ENCODE peak calls at places on chromosomes 5 and 9, in four cellular contexts. One of them, this sample, is unnamed. For H3K4me1, the result is how much of the 10 kb centered on the place peaks cover.

GRCh38 chr5:149423287-149424268 is 44.5 kb upstream of the IL17B start:
- DNase-seq in body of pancreas: no peak
- DNase-seq in upper lobe of left lung: no peak
- DNase-seq in testis: peak
- DNase-seq in this sample: no peak

GRCh38 chr9:104911029-104911607 is 16.8 kb downstream of the ABCA1 start:
- DNase-seq in body of pancreas: no peak
- DNase-seq in upper lobe of left lung: no peak
- DNase-seq in testis: no peak
- DNase-seq in this sample: no peak

GRCh38 chr5:154916874-154917273 is 21.1 kb downstream of the GEMIN5 start:
- DNase-seq in body of pancreas: no peak
- DNase-seq in upper lobe of left lung: no peak
- DNase-seq in testis: no peak
- DNase-seq in this sample: no peak

GRCh38 chr5:8685704-8686103 is 816.8 kb downstream of the MTRR start:
- DNase-seq in body of pancreas: no peak
- DNase-seq in upper lobe of left lung: no peak
- DNase-seq in testis: no peak
- DNase-seq in this sample: no peak

GRCh38 chr5:5335115-5335514 is 87.4 kb upstream of the ICE1 start:
- DNase-seq in body of pancreas: no peak
- DNase-seq in upper lobe of left lung: no peak
- DNase-seq in testis: no peak
- DNase-seq in this sample: no peak

GRCh38 chr5:159161361-159162214 is 47.8 kb downstream of the RNF145 start:
- DNase-seq in body of pancreas: no peak
- DNase-seq in upper lobe of left lung: no peak
- DNase-seq in testis: no peak
- DNase-seq in this sample: no peak

GRCh38 chr9:70607926-70608325 is 193.5 kb upstream of the KLF9 start:
- DNase-seq in body of pancreas: peak
- DNase-seq in upper lobe of left lung: no peak
- DNase-seq in testis: no peak
- DNase-seq in this sample: no peak

GRCh38 chr5:154159343-154159742 is 31.2 kb upstream of the GALNT10 start:
- DNase-seq in body of pancreas: no peak
- DNase-seq in upper lobe of left lung: no peak
- DNase-seq in testis: no peak
- DNase-seq in this sample: no peak

GRCh38 chr9:113957778-113958430 is 81.8 kb downstream of the ZNF618 start:
- DNase-seq in body of pancreas: peak
- DNase-seq in upper lobe of left lung: no peak
- DNase-seq in testis: no peak
- DNase-seq in this sample: no peak

GRCh38 chr5:5340206-5340729 is 82.2 kb upstream of the ICE1 start:
- DNase-seq in body of pancreas: peak
- DNase-seq in upper lobe of left lung: no peak
- DNase-seq in testis: peak
- DNase-seq in this sample: no peak

GRCh38 chr5:14153932-14154646 is 10.9 kb downstream of the TRIO start:
- DNase-seq in body of pancreas: peak
- DNase-seq in upper lobe of left lung: no peak
- DNase-seq in testis: peak
- DNase-seq in this sample: no peak

GRCh38 chr5:141771031-141771430 is 89.0 kb upstream of the ARAP3 start:
- DNase-seq in body of pancreas: no peak
- DNase-seq in upper lobe of left lung: no peak
- DNase-seq in testis: no peak
- DNase-seq in this sample: no peak

GRCh38 chr5:68423154-68423811 is 207.7 kb downstream of the PIK3R1 start:
- DNase-seq in body of pancreas: no peak
- DNase-seq in upper lobe of left lung: no peak
- DNase-seq in testis: no peak
- DNase-seq in this sample: no peak
- TF ChIP-seq POLR2A in body of pancreas: no peak
- TF ChIP-seq POLR2A in upper lobe of left lung: no peak
- TF ChIP-seq POLR2A in testis: no peak
- TF ChIP-seq POLR2A in this sample: no peak

GRCh38 chr9:89527084-89527483 is 29.2 kb upstream of the SEMA4D start:
- DNase-seq in body of pancreas: peak
- DNase-seq in upper lobe of left lung: no peak
- DNase-seq in testis: no peak
- DNase-seq in this sample: peak
- H3K4me1 ChIP-seq in body of pancreas: under half
- H3K4me1 ChIP-seq in upper lobe of left lung: under half
- H3K4me1 ChIP-seq in testis: under half
- H3K4me1 ChIP-seq in this sample: half or more

GRCh38 chr5:122844916-122845252 is 529 bp upstream of the SNX24 start:
- DNase-seq in body of pancreas: no peak
- DNase-seq in upper lobe of left lung: no peak
- DNase-seq in testis: peak
- DNase-seq in this sample: no peak

GRCh38 chr5:122845253-122846050 is at the start of gene SNX24:
- DNase-seq in body of pancreas: peak
- DNase-seq in upper lobe of left lung: peak
- DNase-seq in testis: peak
- DNase-seq in this sample: peak

GRCh38 chr5:122846051-122846567 is 696 bp downstream of the SNX24 start:
- DNase-seq in body of pancreas: peak
- DNase-seq in upper lobe of left lung: no peak
- DNase-seq in testis: no peak
- DNase-seq in this sample: no peak

GRCh38 chr5:122842016-122842580 is 3.3 kb upstream of the SNX24 start:
- DNase-seq in body of pancreas: no peak
- DNase-seq in upper lobe of left lung: no peak
- DNase-seq in testis: no peak
- DNase-seq in this sample: no peak

GRCh38 chr5:122844136-122844915 is 1.1 kb upstream of the SNX24 start:
- DNase-seq in body of pancreas: peak
- DNase-seq in upper lobe of left lung: no peak
- DNase-seq in testis: peak
- DNase-seq in this sample: no peak
- TF ChIP-seq POLR2A in body of pancreas: no peak
- TF ChIP-seq POLR2A in upper lobe of left lung: no peak
- TF ChIP-seq POLR2A in testis: no peak
- TF ChIP-seq POLR2A in this sample: no peak

DNA sequence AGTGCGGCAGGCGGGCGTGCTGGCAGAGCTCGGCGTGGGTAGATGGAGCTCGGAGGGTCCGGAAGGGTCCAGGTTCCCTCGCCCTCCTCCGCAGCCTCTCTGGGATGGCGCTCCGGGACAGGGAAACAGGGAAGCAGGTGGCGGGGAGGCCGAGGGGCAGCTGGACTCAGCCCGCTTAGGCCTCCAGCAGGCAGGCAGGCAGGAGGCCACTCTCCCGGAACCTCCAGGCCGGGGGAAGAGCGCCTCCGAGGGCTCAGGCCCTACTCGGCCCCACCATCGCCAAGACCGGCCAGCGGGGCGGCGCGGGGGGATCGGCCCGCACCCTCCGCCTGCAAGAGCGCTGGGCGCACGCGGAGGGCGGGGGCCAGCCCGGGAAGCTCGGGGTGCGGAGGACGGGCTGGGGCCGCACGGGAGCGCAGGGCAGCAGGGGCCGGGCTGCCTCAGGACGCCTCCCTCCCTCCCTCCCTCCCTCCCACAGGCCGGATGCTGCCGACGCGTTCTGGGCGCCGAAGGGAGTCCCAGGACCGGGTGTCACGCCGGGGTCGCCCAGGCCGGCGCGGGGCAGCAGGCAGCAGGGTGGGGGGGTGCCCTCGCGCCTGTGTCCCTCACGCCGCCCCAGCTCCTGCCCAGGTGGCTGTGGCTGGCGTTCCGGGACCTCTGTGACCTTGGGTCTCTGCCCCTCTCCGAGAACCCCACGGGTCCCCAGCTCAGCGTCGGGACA is 977 bp downstream of the MGAT4B start:
- DNase-seq in body of pancreas: no peak
- DNase-seq in upper lobe of left lung: peak
- DNase-seq in testis: peak
- DNase-seq in this sample: peak
- H3K4me1 ChIP-seq in body of pancreas: half or more
- H3K4me1 ChIP-seq in upper lobe of left lung: under half
- H3K4me1 ChIP-seq in testis: under half
- H3K4me1 ChIP-seq in this sample: half or more

GRCh38 chr9:107282759-107283620 is at the start of gene RAD23B:
- DNase-seq in body of pancreas: peak
- DNase-seq in upper lobe of left lung: peak
- DNase-seq in testis: peak
- DNase-seq in this sample: peak
- TF ChIP-seq POLR2A in body of pancreas: peak
- TF ChIP-seq POLR2A in upper lobe of left lung: peak
- TF ChIP-seq POLR2A in testis: peak
- TF ChIP-seq POLR2A in this sample: no peak

GRCh38 chr9:33840381-33840780 is 23.4 kb downstream of the UBE2R2 start:
- DNase-seq in body of pancreas: no peak
- DNase-seq in upper lobe of left lung: no peak
- DNase-seq in testis: no peak
- DNase-seq in this sample: no peak

GRCh38 chr9:33835625-33836260 is 18.8 kb downstream of the UBE2R2 start:
- DNase-seq in body of pancreas: no peak
- DNase-seq in upper lobe of left lung: no peak
- DNase-seq in testis: no peak
- DNase-seq in this sample: peak
- H3K4me1 ChIP-seq in body of pancreas: half or more
- H3K4me1 ChIP-seq in upper lobe of left lung: under half
- H3K4me1 ChIP-seq in testis: under half
- H3K4me1 ChIP-seq in this sample: under half

GRCh38 chr5:179553875-179554274 is 3.5 kb downstream of the RUFY1 start:
- DNase-seq in body of pancreas: peak
- DNase-seq in upper lobe of left lung: no peak
- DNase-seq in testis: no peak
- DNase-seq in this sample: peak
- TF ChIP-seq POLR2A in body of pancreas: no peak
- TF ChIP-seq POLR2A in upper lobe of left lung: no peak
- TF ChIP-seq POLR2A in testis: no peak
- TF ChIP-seq POLR2A in this sample: no peak